ENCODE peak calls at places on chromosomes 11 and 22, in four cellular contexts. B is PC-3, I is lower leg skin, L is fibroblast of lung. O is an unnamed sample.

GRCh38 chr22:29394931-29395581 is 6.7 kb upstream of the AP1B1 start:
- DNase-seq in B (peak; percentile 74), I (peak; percentile 83), L (peak; percentile 59), O (peak; percentile 82)

GRCh38 chr11:62411524-62411923 is 7.3 kb upstream of the SCGB1A1 start:
- DNase-seq in B (no peak), I (no peak), L (no peak), O (no peak)

GRCh38 chr11:108887436-108888238 is 222.8 kb downstream of the DDX10 start:
- DNase-seq in B (peak; percentile 15), I (no peak), L (peak; percentile 87), O (no peak)

GRCh38 chr22:21568207-21569075 is 927 bp downstream of the UBE2L3 start:
- DNase-seq in B (no peak), I (peak; percentile 83), L (peak; percentile 32), O (peak; percentile 80)

GRCh38 chr11:36672815-36673450 is 74.9 kb upstream of the RAG2 start:
- DNase-seq in B (peak; percentile 65), I (no peak), L (peak; percentile 39), O (peak; percentile 49)

GRCh38 chr22:17871726-17872458 is 97.6 kb upstream of the BID start:
- DNase-seq in B (no peak), I (no peak), L (no peak), O (no peak)

GRCh38 chr22:35399678-35400334 is at the start of gene MCM5:
- DNase-seq in B (peak; percentile 95), I (peak; percentile 100), L (peak; percentile 96), O (peak; percentile 99)

GRCh38 chr11:111429066-111429506 is 50.0 kb upstream of the POU2AF1 start:
- DNase-seq in B (peak; percentile 66), I (peak; percentile 92), L (no peak), O (peak; percentile 71)

GRCh38 chr11:34380696-34381095 is 22.9 kb upstream of the ABTB2 start:
- DNase-seq in B (peak; percentile 95), I (no peak), L (peak; percentile 66), O (no peak)

GRCh38 chr11:119892311-119892808 is 163.4 kb upstream of the NECTIN1 start:
- DNase-seq in B (no peak), I (no peak), L (no peak), O (peak; percentile 29)

GRCh38 chr22:28207281-28208030 is 288.4 kb upstream of the PITPNB start:
- DNase-seq in B (peak; percentile 30), I (no peak), L (peak; percentile 80), O (no peak)

GRCh38 chr22:26658671-26659478 is 1.5 kb downstream of the MIAT start:
- DNase-seq in B (peak; percentile 83), I (peak; percentile 85), L (peak; percentile 97), O (peak; percentile 99)

GRCh38 chr11:43376594-43376993 is 17.9 kb downstream of the TTC17 start:
- DNase-seq in B (peak; percentile 86), I (no peak), L (peak; percentile 56), O (no peak)

GRCh38 chr11:118142081-118142480 is 10.5 kb downstream of the SCN4B start:
- DNase-seq in B (peak; percentile 65), I (no peak), L (no peak), O (peak; percentile 60)

GRCh38 chr11:103800406-103801114 is 235.9 kb upstream of the DDI1 start:
- DNase-seq in B (no peak), I (no peak), L (peak; percentile 48), O (peak; percentile 64)

GRCh38 chr11:128448487-128448886 is 138.9 kb downstream of the ETS1 start:
- DNase-seq in B (peak; percentile 100), I (peak; percentile 84), L (peak; percentile 91), O (peak; percentile 81)

GRCh38 chr22:26579331-26579886 is 10.5 kb downstream of the TPST2 start:
- DNase-seq in B (no peak), I (no peak), L (no peak), O (no peak)

GRCh38 chr11:33116535-33116934 is 44.7 kb downstream of the CSTF3 start:
- DNase-seq in B (peak; percentile 79), I (no peak), L (peak; percentile 41), O (peak; percentile 39)

GRCh38 chr11:126585388-126586302 is 230.2 kb downstream of the ST3GAL4 start:
- DNase-seq in B (peak; percentile 93), I (no peak), L (peak; percentile 94), O (peak; percentile 86)

GRCh38 chr11:1521382-1522080 is 35.0 kb upstream of the MOB2 start:
- DNase-seq in B (no peak), I (no peak), L (no peak), O (no peak)

GRCh38 chr11:1820463-1821325 is 14.1 kb upstream of the SYT8 start:
- DNase-seq in B (peak; percentile 43), I (no peak), L (peak; percentile 77), O (no peak)

GRCh38 chr11:105109855-105110750 is 29.5 kb downstream of the CARD18 start:
- DNase-seq in B (peak; percentile 29), I (no peak), L (peak; percentile 53), O (no peak)

GRCh38 chr11:91857194-91857593 is 367.4 kb upstream of the FAT3 start:
- DNase-seq in B (peak; percentile 43), I (no peak), L (peak; percentile 28), O (no peak)
- H3K4me3 ChIP-seq in B (no peak overlapping the region), I (no peak overlapping the region), L (no peak overlapping the region), O (no peak overlapping the region)

DNA sequence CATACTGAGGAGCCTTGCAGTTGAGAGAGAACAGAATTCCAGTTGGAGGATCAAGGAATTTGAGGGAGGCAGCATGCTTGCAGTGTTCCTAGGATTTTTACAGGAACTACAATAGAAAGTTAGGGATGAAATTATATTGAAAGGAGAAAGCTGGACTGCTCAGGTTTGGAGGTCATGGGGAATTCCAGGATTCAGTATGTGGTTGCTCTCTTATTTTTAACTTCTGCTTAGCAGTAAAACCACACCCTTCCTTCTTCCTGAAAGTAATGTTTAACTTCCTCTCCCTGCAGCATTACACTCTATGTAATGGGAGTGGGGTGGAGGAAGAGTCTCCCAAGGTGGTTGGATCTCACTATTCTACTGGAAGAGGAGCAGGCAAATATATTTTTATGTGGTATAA is 31.3 kb downstream of the CTNND1 start:
- DNase-seq in B (peak; percentile 80), I (no peak), L (no peak), O (no peak)
- H3K4me3 ChIP-seq in B (peak overlapping the region; percentile 37), I (no peak overlapping the region), L (no peak overlapping the region), O (no peak overlapping the region)

GRCh38 chr11:70263363-70263762 is 7.1 kb upstream of the PPFIA1 start:
- DNase-seq in B (no peak), I (no peak), L (no peak), O (no peak)

GRCh38 chr11:70267405-70267950 is 3.0 kb upstream of the PPFIA1 start:
- DNase-seq in B (no peak), I (no peak), L (no peak), O (no peak)

GRCh38 chr11:70268526-70268925 is 2.0 kb upstream of the PPFIA1 start:
- DNase-seq in B (no peak), I (no peak), L (no peak), O (no peak)

GRCh38 chr11:70270104-70270876 is at the start of gene PPFIA1:
- DNase-seq in B (peak; percentile 99), I (peak; percentile 98), L (peak; percentile 90), O (peak; percentile 98)

DNA sequence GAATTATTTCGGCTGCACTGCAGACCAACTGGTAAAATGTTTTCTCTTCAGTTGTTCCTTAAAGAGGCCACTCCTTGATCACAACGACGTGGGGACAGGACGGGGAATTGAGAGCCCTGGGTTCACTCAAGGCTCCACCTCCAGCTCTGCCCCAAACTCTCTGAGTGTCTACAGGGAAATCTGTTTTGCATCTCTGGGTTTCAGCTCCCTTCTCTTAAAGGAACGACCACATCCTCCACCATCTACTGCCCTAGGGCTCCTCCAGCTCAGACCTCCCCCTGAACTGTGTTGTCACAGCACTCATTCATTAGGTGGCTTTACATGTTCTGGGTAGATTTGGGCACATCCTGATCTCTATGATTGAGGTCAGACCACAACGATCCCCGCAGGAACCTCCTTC is 5.1 kb upstream of the PPFIA1 start:
- DNase-seq in B (no peak), I (no peak), L (no peak), O (no peak)
- H3K4me3 ChIP-seq in B (no peak overlapping the region), I (no peak overlapping the region), L (no peak overlapping the region), O (no peak overlapping the region)

DNA sequence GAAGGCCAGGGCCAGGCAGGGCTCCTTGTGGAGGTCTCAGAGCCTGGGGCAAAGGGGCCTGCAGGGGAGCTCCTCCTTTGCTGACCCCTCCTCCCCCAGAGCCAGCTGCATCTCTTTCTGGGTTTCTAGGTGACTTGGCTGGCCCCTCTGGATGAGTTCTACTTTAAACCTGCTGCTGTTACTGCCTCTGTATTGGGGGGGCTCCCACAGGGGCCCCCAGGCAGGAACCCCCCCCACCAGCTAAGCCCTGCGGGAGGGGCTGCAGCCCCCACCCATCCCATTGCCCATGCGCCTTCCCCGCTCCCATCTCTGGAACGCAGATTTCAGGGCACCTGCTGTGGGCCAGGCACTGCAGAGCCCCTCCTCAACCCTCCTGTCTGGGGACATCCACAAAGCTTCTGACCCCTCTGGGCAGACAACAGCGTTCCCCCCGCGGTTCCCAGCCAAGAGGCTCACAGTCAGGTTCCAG is 890 bp upstream of the PLCB3 start:
- DNase-seq in B (no peak), I (no peak), L (no peak), O (no peak)
- H3K4me3 ChIP-seq in B (peak overlapping the region; percentile 71), I (no peak overlapping the region), L (no peak overlapping the region), O (no peak overlapping the region)

GRCh38 chr11:11770921-11771484 is 70.8 kb upstream of the USP47 start:
- DNase-seq in B (no peak), I (no peak), L (no peak), O (no peak)
- H3K4me3 ChIP-seq in B (no peak overlapping the region), I (no peak overlapping the region), L (no peak overlapping the region), O (no peak overlapping the region)

O was measured in mesendoderm.